ENCODE peak calls at places on chromosomes 4 and X, in six cellular contexts. One of them, this sample, is unnamed.

GRCh38 chr4:188781655-188782054 is 642.4 kb downstream of the TRIML1 start:
- DNase-seq in neural progenitor cell: peak; percentile 33
- DNase-seq in cardiac muscle cell: no peak
- DNase-seq in endodermal cell: peak; percentile 73
- DNase-seq in transverse colon: no peak
- DNase-seq in heart right ventricle: no peak
- DNase-seq in this sample: no peak

GRCh38 chrX:123830309-123830708 is 29.5 kb upstream of the XIAP start:
- DNase-seq in neural progenitor cell: no peak
- DNase-seq in cardiac muscle cell: peak; percentile 48
- DNase-seq in endodermal cell: no peak
- DNase-seq in transverse colon: peak; percentile 75
- DNase-seq in heart right ventricle: no peak
- DNase-seq in this sample: peak; percentile 94

GRCh38 chrX:150486011-150486410 is 82.4 kb upstream of the MTM1 start:
- DNase-seq in neural progenitor cell: peak; percentile 72
- DNase-seq in cardiac muscle cell: peak; percentile 69
- DNase-seq in endodermal cell: peak; percentile 79
- DNase-seq in transverse colon: peak; percentile 50
- DNase-seq in heart right ventricle: peak; percentile 37
- DNase-seq in this sample: no peak

GRCh38 chr4:80913381-80913780 is 117.1 kb upstream of the BMP3 start:
- DNase-seq in neural progenitor cell: no peak
- DNase-seq in cardiac muscle cell: peak; percentile 47
- DNase-seq in endodermal cell: no peak
- DNase-seq in transverse colon: no peak
- DNase-seq in heart right ventricle: no peak
- DNase-seq in this sample: no peak

GRCh38 chr4:165631912-165632311 is 241.1 kb upstream of the TLL1 start:
- DNase-seq in neural progenitor cell: no peak
- DNase-seq in cardiac muscle cell: no peak
- DNase-seq in endodermal cell: no peak
- DNase-seq in transverse colon: no peak
- DNase-seq in heart right ventricle: no peak
- DNase-seq in this sample: no peak

GRCh38 chr4:48602763-48603162 is 112.7 kb downstream of the ZAR1 start:
- DNase-seq in neural progenitor cell: no peak
- DNase-seq in cardiac muscle cell: no peak
- DNase-seq in endodermal cell: no peak
- DNase-seq in transverse colon: no peak
- DNase-seq in heart right ventricle: no peak
- DNase-seq in this sample: no peak

GRCh38 chrX:118534716-118535493 is 39.3 kb downstream of the DOCK11 start:
- DNase-seq in neural progenitor cell: peak; percentile 37
- DNase-seq in cardiac muscle cell: no peak
- DNase-seq in endodermal cell: no peak
- DNase-seq in transverse colon: no peak
- DNase-seq in heart right ventricle: no peak
- DNase-seq in this sample: no peak

GRCh38 chr4:140659935-140660710 is 91.4 kb upstream of the UCP1 start:
- DNase-seq in neural progenitor cell: no peak
- DNase-seq in cardiac muscle cell: no peak
- DNase-seq in endodermal cell: no peak
- DNase-seq in transverse colon: no peak
- DNase-seq in heart right ventricle: no peak
- DNase-seq in this sample: no peak

GRCh38 chr4:7206856-7207567 is 14.7 kb downstream of the SORCS2 start:
- DNase-seq in neural progenitor cell: peak; percentile 69
- DNase-seq in cardiac muscle cell: peak; percentile 92
- DNase-seq in endodermal cell: peak; percentile 83
- DNase-seq in transverse colon: peak; percentile 66
- DNase-seq in heart right ventricle: peak; percentile 85
- DNase-seq in this sample: peak; percentile 63

GRCh38 chr4:41661447-41662076 is 87.0 kb downstream of the PHOX2B start:
- DNase-seq in neural progenitor cell: peak; percentile 58
- DNase-seq in cardiac muscle cell: peak; percentile 70
- DNase-seq in endodermal cell: peak; percentile 81
- DNase-seq in transverse colon: peak; percentile 54
- DNase-seq in heart right ventricle: peak; percentile 60
- DNase-seq in this sample: no peak

GRCh38 chrX:123475068-123475724 is 257.7 kb downstream of the THOC2 start:
- DNase-seq in neural progenitor cell: no peak
- DNase-seq in cardiac muscle cell: peak; percentile 2
- DNase-seq in endodermal cell: no peak
- DNase-seq in transverse colon: no peak
- DNase-seq in heart right ventricle: no peak
- DNase-seq in this sample: no peak

GRCh38 chr4:5409980-5410618 is 298.3 kb downstream of the EVC2 start:
- DNase-seq in neural progenitor cell: peak; percentile 15
- DNase-seq in cardiac muscle cell: no peak
- DNase-seq in endodermal cell: peak; percentile 48
- DNase-seq in transverse colon: no peak
- DNase-seq in heart right ventricle: no peak
- DNase-seq in this sample: no peak

GRCh38 chrX:46929439-46930018 is 17.3 kb downstream of the JADE3 start:
- DNase-seq in neural progenitor cell: no peak
- DNase-seq in cardiac muscle cell: peak; percentile 17
- DNase-seq in endodermal cell: no peak
- DNase-seq in transverse colon: no peak
- DNase-seq in heart right ventricle: no peak
- DNase-seq in this sample: peak; percentile 14

GRCh38 chrX:24148535-24149345 is 789 bp upstream of the ZFX start:
- DNase-seq in neural progenitor cell: no peak
- DNase-seq in cardiac muscle cell: peak; percentile 57
- DNase-seq in endodermal cell: no peak
- DNase-seq in transverse colon: no peak
- DNase-seq in heart right ventricle: no peak
- DNase-seq in this sample: no peak

GRCh38 chr4:946517-947471 is 14.5 kb downstream of the TMEM175 start:
- DNase-seq in neural progenitor cell: no peak
- DNase-seq in cardiac muscle cell: no peak
- DNase-seq in endodermal cell: peak; percentile 42
- DNase-seq in transverse colon: no peak
- DNase-seq in heart right ventricle: no peak
- DNase-seq in this sample: no peak

GRCh38 chrX:46630141-46630540 is 56.6 kb downstream of the CHST7 start:
- DNase-seq in neural progenitor cell: no peak
- DNase-seq in cardiac muscle cell: no peak
- DNase-seq in endodermal cell: no peak
- DNase-seq in transverse colon: no peak
- DNase-seq in heart right ventricle: no peak
- DNase-seq in this sample: no peak

GRCh38 chr4:52250124-52250523 is 199.0 kb downstream of the SPATA18 start:
- DNase-seq in neural progenitor cell: no peak
- DNase-seq in cardiac muscle cell: peak; percentile 44
- DNase-seq in endodermal cell: no peak
- DNase-seq in transverse colon: no peak
- DNase-seq in heart right ventricle: no peak
- DNase-seq in this sample: no peak

GRCh38 chr4:53089940-53090729 is 228.0 kb downstream of the RASL11B start:
- DNase-seq in neural progenitor cell: no peak
- DNase-seq in cardiac muscle cell: peak; percentile 60
- DNase-seq in endodermal cell: no peak
- DNase-seq in transverse colon: no peak
- DNase-seq in heart right ventricle: no peak
- DNase-seq in this sample: no peak

GRCh38 chr4:7070729-7071511 is 3.1 kb upstream of the GRPEL1 start:
- DNase-seq in neural progenitor cell: peak; percentile 87
- DNase-seq in cardiac muscle cell: peak; percentile 70
- DNase-seq in endodermal cell: peak; percentile 98
- DNase-seq in transverse colon: peak; percentile 91
- DNase-seq in heart right ventricle: peak; percentile 82
- DNase-seq in this sample: no peak

GRCh38 chr4:55004831-55005230 is 120.6 kb downstream of the KDR start:
- DNase-seq in neural progenitor cell: peak; percentile 20
- DNase-seq in cardiac muscle cell: peak; percentile 79
- DNase-seq in endodermal cell: no peak
- DNase-seq in transverse colon: no peak
- DNase-seq in heart right ventricle: no peak
- DNase-seq in this sample: no peak

GRCh38 chr4:55002431-55002830 is 123.0 kb downstream of the KDR start:
- DNase-seq in neural progenitor cell: no peak
- DNase-seq in cardiac muscle cell: no peak
- DNase-seq in endodermal cell: no peak
- DNase-seq in transverse colon: no peak
- DNase-seq in heart right ventricle: no peak
- DNase-seq in this sample: no peak

GRCh38 chr4:55001538-55001937 is 123.9 kb downstream of the KDR start:
- DNase-seq in neural progenitor cell: no peak
- DNase-seq in cardiac muscle cell: no peak
- DNase-seq in endodermal cell: no peak
- DNase-seq in transverse colon: no peak
- DNase-seq in heart right ventricle: no peak
- DNase-seq in this sample: no peak

DNA sequence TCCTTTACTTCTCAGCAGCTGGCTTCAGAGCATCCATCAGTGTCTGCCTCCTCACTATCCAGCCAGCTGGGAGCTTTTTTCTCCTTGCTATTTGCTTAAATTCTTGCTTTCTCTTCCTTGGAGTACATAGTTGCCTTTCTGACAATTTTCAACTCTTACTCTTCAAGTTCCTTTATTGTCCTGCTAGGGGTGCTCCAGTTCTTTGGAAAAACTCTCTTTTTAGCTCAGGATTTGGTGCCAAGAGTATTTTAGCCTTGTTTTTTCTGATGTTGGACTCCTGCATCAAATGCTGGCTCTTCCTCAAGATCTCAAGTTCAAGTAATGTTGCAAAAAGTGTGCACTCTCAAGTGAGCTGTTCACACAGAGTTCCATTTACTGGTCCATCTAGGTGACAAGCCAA is 126.4 kb downstream of the KDR start:
- DNase-seq in neural progenitor cell: peak; percentile 24
- DNase-seq in cardiac muscle cell: peak; percentile 86
- DNase-seq in endodermal cell: no peak
- DNase-seq in transverse colon: no peak
- DNase-seq in heart right ventricle: no peak
- DNase-seq in this sample: no peak
- TF ChIP-seq CTCF in neural progenitor cell: peak; percentile 49
- TF ChIP-seq CTCF in cardiac muscle cell: peak; percentile 68
- TF ChIP-seq CTCF in endodermal cell: peak; percentile 73
- TF ChIP-seq CTCF in transverse colon: no peak
- TF ChIP-seq CTCF in heart right ventricle: peak; percentile 49
- TF ChIP-seq CTCF in this sample: peak; percentile 18

DNA sequence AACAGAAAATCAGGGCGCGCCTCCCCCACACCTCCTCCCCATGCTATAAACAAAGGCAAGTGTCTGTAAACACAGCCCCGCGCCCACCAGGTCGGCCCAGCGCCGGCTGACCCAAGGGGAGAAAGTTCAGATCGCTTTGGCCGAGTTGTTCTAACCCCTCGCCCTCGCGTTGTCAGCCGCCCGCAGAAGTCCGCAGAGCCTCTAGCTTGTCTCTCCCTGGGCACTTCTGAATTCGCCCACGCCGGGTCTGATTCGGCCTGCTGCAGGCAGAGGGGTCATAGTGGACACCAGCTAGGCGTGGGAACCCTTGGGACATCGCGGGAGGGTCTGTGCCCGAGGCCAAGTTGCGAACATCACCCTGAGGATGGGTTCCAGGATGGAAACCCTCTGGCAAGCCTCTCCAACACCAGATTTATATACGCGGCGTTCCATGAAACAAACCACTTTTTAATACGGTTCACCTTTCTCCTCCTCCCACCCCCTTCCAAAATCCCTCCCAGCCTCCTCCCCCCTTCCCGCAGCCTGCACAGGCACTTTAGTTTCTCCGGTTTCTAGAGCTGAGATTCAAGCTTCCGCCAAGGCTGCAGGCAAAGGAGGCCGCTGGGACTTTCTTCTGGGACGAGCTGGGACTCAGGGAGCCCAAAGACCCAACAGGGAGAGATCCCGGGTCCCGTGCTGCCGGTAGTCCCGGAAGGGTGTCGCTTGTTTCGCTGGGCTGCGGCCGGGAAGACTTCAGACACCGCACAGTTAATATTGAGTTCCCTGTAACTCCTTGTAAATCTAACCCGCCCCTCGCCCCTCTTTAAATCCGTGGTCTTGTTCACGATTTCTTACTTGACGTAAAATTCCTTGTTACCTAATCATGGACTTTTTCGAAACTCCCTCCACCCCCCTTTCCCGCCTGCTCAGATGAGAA is 4.7 kb downstream of the HAND2 start:
- DNase-seq in neural progenitor cell: peak; percentile 64
- DNase-seq in cardiac muscle cell: peak; percentile 62
- DNase-seq in endodermal cell: peak; percentile 76
- DNase-seq in transverse colon: no peak
- DNase-seq in heart right ventricle: peak; percentile 56
- DNase-seq in this sample: no peak
- H3K36me3 ChIP-seq in neural progenitor cell: no peaks in the 10 kb centered on the region
- H3K36me3 ChIP-seq in cardiac muscle cell: peaks cover 38% of the 10 kb centered on the region
- H3K36me3 ChIP-seq in endodermal cell: no peaks in the 10 kb centered on the region
- H3K36me3 ChIP-seq in transverse colon: no peaks in the 10 kb centered on the region
- H3K36me3 ChIP-seq in heart right ventricle: no peaks in the 10 kb centered on the region
- H3K36me3 ChIP-seq in this sample: no peaks in the 10 kb centered on the region

DNA sequence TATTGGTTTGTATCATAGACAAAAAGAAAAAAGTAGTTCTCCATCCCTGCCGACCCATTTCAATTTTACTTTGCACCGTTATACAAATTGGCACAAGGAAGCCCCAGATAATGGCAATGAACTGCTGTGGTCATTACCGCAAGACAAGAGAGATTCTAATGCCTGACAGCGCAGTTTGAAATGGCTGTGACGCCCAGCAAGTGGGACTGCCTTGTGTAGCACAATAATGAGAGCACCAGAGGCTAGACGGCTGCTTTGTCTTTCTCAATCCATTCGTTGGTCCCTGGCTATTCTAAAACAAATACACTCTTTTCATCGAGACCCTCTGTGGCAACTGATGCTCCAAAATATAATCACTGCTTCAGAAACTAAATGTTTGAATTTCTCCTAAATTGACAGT is 192.4 kb upstream of the NEIL3 start:
- DNase-seq in neural progenitor cell: peak; percentile 62
- DNase-seq in cardiac muscle cell: no peak
- DNase-seq in endodermal cell: no peak
- DNase-seq in transverse colon: no peak
- DNase-seq in heart right ventricle: no peak
- DNase-seq in this sample: no peak
- H3K4me3 ChIP-seq in neural progenitor cell: no peak overlapping the region
- H3K4me3 ChIP-seq in cardiac muscle cell: no peak overlapping the region
- H3K4me3 ChIP-seq in endodermal cell: no peak overlapping the region
- H3K4me3 ChIP-seq in transverse colon: no peak overlapping the region
- H3K4me3 ChIP-seq in heart right ventricle: no peak overlapping the region
- H3K4me3 ChIP-seq in this sample: no peak overlapping the region

GRCh38 chr4:39410415-39410814 is 3.7 kb downstream of the KLB start:
- DNase-seq in neural progenitor cell: no peak
- DNase-seq in cardiac muscle cell: peak; percentile 35
- DNase-seq in endodermal cell: no peak
- DNase-seq in transverse colon: no peak
- DNase-seq in heart right ventricle: no peak
- DNase-seq in this sample: no peak
- TF ChIP-seq CTCF in neural progenitor cell: peak; percentile 11
- TF ChIP-seq CTCF in cardiac muscle cell: peak; percentile 40
- TF ChIP-seq CTCF in endodermal cell: peak; percentile 40
- TF ChIP-seq CTCF in transverse colon: no peak
- TF ChIP-seq CTCF in heart right ventricle: no peak
- TF ChIP-seq CTCF in this sample: no peak

GRCh38 chr4:121827851-121828250 is 4.2 kb upstream of the CCNA2 start:
- DNase-seq in neural progenitor cell: no peak
- DNase-seq in cardiac muscle cell: peak; percentile 11
- DNase-seq in endodermal cell: no peak
- DNase-seq in transverse colon: no peak
- DNase-seq in heart right ventricle: no peak
- DNase-seq in this sample: no peak
- H3K36me3 ChIP-seq in neural progenitor cell: no peaks in the 10 kb centered on the region
- H3K36me3 ChIP-seq in cardiac muscle cell: peaks cover 16% of the 10 kb centered on the region
- H3K36me3 ChIP-seq in endodermal cell: peaks cover 18% of the 10 kb centered on the region
- H3K36me3 ChIP-seq in transverse colon: no peaks in the 10 kb centered on the region
- H3K36me3 ChIP-seq in heart right ventricle: peaks cover 66% of the 10 kb centered on the region
- H3K36me3 ChIP-seq in this sample: no peaks in the 10 kb centered on the region